ENCODE peak calls at places on chromosome 4, in eight cellular contexts. G, R, E, U, A, Z, S and C are unnamed samples.

GRCh38 chr4:39464886-39465501 is 6.1 kb downstream of the LIAS start:
- DNase-seq in G (peak), R (no peak), E (no peak), U (no peak), A (no peak), Z (peak), S (no peak), C (no peak)

GRCh38 chr4:19026281-19026680 is 1004.7 kb upstream of the LCORL start:
- DNase-seq in G (no peak), R (no peak), E (no peak), U (no peak), A (no peak), Z (peak), S (peak), C (no peak)

GRCh38 chr4:14225683-14226207 is 598.2 kb upstream of the BOD1L1 start:
- DNase-seq in G (no peak), R (no peak), E (no peak), U (no peak), A (no peak), Z (no peak), S (no peak), C (no peak)

GRCh38 chr4:80086296-80086695 is 13.3 kb upstream of the ANTXR2 start:
- DNase-seq in G (peak), R (no peak), E (no peak), U (no peak), A (no peak), Z (no peak), S (no peak), C (no peak)

GRCh38 chr4:1309261-1310010 is 19.7 kb downstream of the MAEA start:
- DNase-seq in G (peak), R (peak), E (peak), U (peak), A (peak), Z (peak), S (peak), C (peak)

GRCh38 chr4:46484881-46485280 is 95.0 kb upstream of the GABRA2 start:
- DNase-seq in G (no peak), R (no peak), E (no peak), U (no peak), A (no peak), Z (peak), S (no peak), C (no peak)

GRCh38 chr4:27003602-27004238 is 143.1 kb downstream of the STIM2 start:
- DNase-seq in G (no peak), R (no peak), E (no peak), U (no peak), A (no peak), Z (peak), S (no peak), C (no peak)

GRCh38 chr4:16591867-16592266 is 306.6 kb downstream of the LDB2 start:
- DNase-seq in G (no peak), R (no peak), E (no peak), U (no peak), A (no peak), Z (peak), S (peak), C (no peak)

GRCh38 chr4:92261256-92261655 is 42.5 kb upstream of the GRID2 start:
- DNase-seq in G (no peak), R (no peak), E (no peak), U (no peak), A (no peak), Z (no peak), S (no peak), C (no peak)

GRCh38 chr4:95417531-95417930 is 131.2 kb downstream of the UNC5C start:
- DNase-seq in G (peak), R (no peak), E (no peak), U (no peak), A (no peak), Z (no peak), S (no peak), C (no peak)

GRCh38 chr4:124386648-124387047 is 325.9 kb downstream of the ANKRD50 start:
- DNase-seq in G (no peak), R (no peak), E (no peak), U (no peak), A (no peak), Z (peak), S (no peak), C (no peak)

GRCh38 chr4:75800972-75801371 is 76.6 kb downstream of the USO1 start:
- DNase-seq in G (peak), R (no peak), E (no peak), U (no peak), A (no peak), Z (peak), S (no peak), C (no peak)

DNA sequence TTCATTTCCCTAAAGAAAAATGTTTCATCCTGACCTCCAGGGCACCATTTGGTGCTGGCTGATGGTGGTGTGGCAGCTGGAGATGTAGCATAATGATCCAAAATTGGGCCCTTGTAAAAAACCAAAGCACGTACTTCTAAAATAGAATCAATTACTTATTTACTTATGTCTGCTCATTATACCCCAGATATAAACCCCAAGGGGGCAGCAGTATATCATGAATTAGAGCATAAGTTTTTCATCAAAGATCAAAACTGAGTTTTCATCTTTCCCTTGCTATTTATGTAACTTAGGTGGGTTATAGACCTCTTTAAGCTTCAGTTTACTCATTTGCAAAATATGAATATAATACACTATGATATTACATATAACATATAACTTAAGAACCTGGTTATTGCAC is 241.1 kb downstream of the TACR3 start:
- DNase-seq in G (no peak), R (no peak), E (no peak), U (no peak), A (no peak), Z (no peak), S (no peak), C (no peak)
- TF ChIP-seq CTCF in G (no peak), R (no peak), E (no peak), U (no peak), A (peak), Z (no peak), S (no peak), C (no peak)

GRCh38 chr4:139452000-139452399 is 1.9 kb upstream of the RAB33B start:
- DNase-seq in G (no peak), R (no peak), E (no peak), U (no peak), A (no peak), Z (no peak), S (no peak), C (no peak)

GRCh38 chr4:139454111-139454600 is at the start of gene RAB33B:
- DNase-seq in G (no peak), R (no peak), E (no peak), U (no peak), A (no peak), Z (no peak), S (peak), C (no peak)

GRCh38 chr4:139454646-139455045 is 725 bp downstream of the RAB33B start:
- DNase-seq in G (peak), R (no peak), E (no peak), U (no peak), A (no peak), Z (no peak), S (no peak), C (no peak)

GRCh38 chr4:139453371-139454110 is 380 bp upstream of the RAB33B start:
- DNase-seq in G (peak), R (peak), E (peak), U (peak), A (peak), Z (peak), S (peak), C (peak)

DNA sequence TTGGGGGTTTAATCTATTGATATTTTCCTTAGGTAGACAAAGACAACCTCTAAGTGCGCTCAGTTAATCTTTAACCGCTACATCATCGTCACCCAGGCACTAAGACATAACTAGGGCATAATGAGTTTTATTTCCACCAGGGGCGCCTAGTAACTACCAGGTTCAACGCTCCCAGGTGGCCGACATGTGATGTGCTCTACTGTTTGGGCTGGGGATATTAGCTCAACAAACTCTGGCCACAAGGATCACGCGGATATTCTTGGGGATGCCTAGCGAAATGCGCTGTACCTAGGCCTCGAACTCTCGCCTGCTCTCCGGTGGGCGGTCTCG is 915 bp upstream of the RAB33B start:
- DNase-seq in G (peak), R (no peak), E (no peak), U (no peak), A (no peak), Z (no peak), S (peak), C (no peak)
- TF ChIP-seq CTCF in G (peak), R (peak), E (peak), U (no peak), A (peak), Z (peak), S (peak), C (peak)

GRCh38 chr4:2930821-2931764 is 32.1 kb downstream of the NOP14 start:
- DNase-seq in G (no peak), R (no peak), E (peak), U (peak), A (peak), Z (no peak), S (no peak), C (no peak)
- TF ChIP-seq CTCF in G (peak), R (no peak), E (peak), U (no peak), A (peak), Z (no peak), S (no peak), C (peak)

DNA sequence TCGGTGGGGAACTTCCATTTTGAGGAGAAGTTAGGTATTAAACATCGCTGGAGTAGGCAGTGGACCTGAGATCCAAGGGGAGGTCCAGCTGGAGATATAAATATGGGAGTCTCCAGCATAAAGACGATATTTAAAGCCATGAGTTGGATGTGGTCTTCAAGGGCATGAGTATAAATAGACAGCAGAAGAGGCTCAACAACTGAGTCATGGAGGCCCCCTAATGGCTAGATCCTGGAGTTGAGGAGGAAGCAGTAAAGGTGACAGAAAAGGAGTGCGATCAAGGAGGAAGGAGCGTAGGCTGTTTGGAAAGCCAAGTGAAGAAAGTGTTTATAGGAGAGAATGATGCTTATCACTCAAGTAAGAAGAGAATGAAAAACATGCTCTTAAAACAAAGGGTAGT is 18.1 kb upstream of the APBB2 start:
- DNase-seq in G (no peak), R (no peak), E (no peak), U (no peak), A (no peak), Z (no peak), S (no peak), C (no peak)
- TF ChIP-seq CTCF in G (no peak), R (no peak), E (no peak), U (no peak), A (peak), Z (peak), S (no peak), C (no peak)

GRCh38 chr4:77415689-77416088 is 189.9 kb upstream of the CXCL13 start:
- DNase-seq in G (no peak), R (no peak), E (no peak), U (no peak), A (no peak), Z (no peak), S (no peak), C (no peak)

DNA sequence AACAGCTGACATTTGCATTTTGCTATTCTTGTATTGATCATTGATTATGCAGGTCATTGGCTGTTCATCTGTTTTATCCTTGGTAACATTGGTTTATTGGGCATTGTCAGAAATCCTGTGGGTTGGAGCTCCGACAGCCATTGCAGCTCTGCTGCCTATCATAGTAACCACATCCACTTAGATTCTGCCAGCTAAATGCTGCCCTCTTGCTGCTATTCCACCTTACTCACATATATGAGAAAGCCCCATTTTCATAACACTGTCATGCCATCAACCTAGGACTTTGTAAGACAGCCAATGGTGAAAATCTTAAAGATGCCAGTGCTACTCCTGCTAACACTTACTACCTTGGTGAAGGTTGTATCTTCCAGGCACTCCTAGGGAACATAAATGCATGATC is 187.3 kb upstream of the CXCL13 start:
- DNase-seq in G (peak), R (no peak), E (no peak), U (no peak), A (peak), Z (peak), S (no peak), C (no peak)
- TF ChIP-seq CTCF in G (peak), R (no peak), E (peak), U (no peak), A (peak), Z (no peak), S (no peak), C (peak)

DNA sequence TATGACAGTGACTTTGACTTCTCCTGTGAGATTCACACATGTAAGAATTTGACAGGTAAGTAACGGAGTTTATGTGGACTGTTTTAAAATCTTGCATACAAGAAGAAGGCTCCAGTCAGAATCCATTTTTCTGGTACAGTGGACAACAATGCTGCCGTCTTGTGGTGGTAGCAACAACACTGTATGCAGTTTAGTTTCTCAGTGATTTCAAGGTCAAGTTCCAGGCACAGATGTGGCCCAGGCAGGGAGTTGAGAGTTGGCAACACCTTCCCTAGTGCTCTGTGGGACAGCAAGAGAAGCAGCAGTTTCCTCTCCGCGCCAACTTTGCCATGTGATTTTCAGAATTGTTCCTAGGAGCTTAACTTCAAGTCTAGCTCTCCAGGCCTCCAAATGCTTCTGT is 56.0 kb upstream of the STPG2 start:
- DNase-seq in G (no peak), R (no peak), E (no peak), U (no peak), A (no peak), Z (no peak), S (no peak), C (no peak)
- TF ChIP-seq CTCF in G (no peak), R (no peak), E (no peak), U (no peak), A (no peak), Z (no peak), S (no peak), C (no peak)

DNA sequence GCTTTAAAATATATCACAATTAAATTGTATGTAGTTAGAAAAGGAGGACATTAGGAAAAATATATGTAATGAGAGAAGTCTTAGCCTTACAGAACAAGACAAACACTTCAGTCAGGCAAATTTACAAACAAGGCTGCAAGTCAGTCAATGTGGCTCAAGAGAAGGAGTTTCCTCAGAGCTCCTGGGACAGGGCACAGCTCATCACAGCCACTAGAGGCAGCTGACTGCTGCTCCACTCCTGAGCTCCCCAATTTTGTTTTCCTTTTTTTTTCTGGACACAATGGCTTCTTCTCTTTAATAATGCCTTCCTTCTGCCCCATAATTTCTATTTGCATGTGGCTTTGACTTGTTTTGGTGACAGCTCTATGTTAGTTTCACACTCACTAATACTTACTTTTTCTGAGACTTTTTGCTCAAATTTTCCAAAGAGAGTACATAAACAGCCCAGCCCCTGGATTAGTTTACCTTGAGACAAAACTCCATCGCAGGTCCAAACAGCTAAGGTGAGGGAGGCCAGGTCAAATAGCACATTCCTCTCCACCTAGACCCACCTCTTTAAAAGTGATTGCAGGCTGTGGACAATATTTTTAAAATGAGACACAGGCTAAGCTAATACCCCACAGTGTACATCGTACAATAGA is 850.4 kb upstream of the FRG1 start:
- DNase-seq in G (peak), R (peak), E (no peak), U (no peak), A (peak), Z (peak), S (no peak), C (no peak)
- TF ChIP-seq CTCF in G (peak), R (peak), E (no peak), U (peak), A (peak), Z (peak), S (no peak), C (peak)

GRCh38 chr4:112063260-112063659 is 82.0 kb upstream of the FAM241A start:
- DNase-seq in G (peak), R (no peak), E (no peak), U (no peak), A (no peak), Z (no peak), S (no peak), C (no peak)
- TF ChIP-seq CTCF in G (no peak), R (no peak), E (no peak), U (no peak), A (no peak), Z (no peak), S (no peak), C (no peak)